ENCODE peak calls at places on chromosome 19, in seven cellular contexts. G is NCI-H1436, C is body of pancreas, D is iris pigment epithelial cell, W is MV-4-11, N is immature natural killer cell, M is tibial nerve. K is an unnamed sample.

GRCh38 chr19:6528544-6529121 is 2.2 kb upstream of the TNFSF9 start:
- DNase-seq in D (no peak), G (no peak), C (no peak), M (peak), W (peak), N (no peak), K (peak)

GRCh38 chr19:48746120-48746519 is 589 bp downstream of the IZUMO1 start:
- DNase-seq in M (no peak), G (no peak), W (no peak), D (no peak), N (no peak), C (no peak), K (no peak)

GRCh38 chr19:52703917-52704316 is 30.9 kb downstream of the ZNF611 start:
- DNase-seq in C (no peak), D (no peak), M (no peak), N (no peak), G (no peak), W (no peak), K (no peak)

GRCh38 chr19:17724655-17725054 is 5.4 kb downstream of the MAP1S start:
- DNase-seq in D (no peak), M (no peak), N (no peak), C (no peak), W (no peak), G (no peak), K (no peak)

GRCh38 chr19:33722456-33723239 is 74.0 kb upstream of the KCTD15 start:
- DNase-seq in N (no peak), C (no peak), D (no peak), M (no peak), W (no peak), G (no peak), K (no peak)

GRCh38 chr19:55492362-55492944 is 4.2 kb downstream of the SSC5D start:
- DNase-seq in D (no peak), C (no peak), G (peak), N (no peak), W (no peak), M (no peak), K (peak)

GRCh38 chr19:55491546-55492360 is 3.5 kb downstream of the SSC5D start:
- DNase-seq in M (no peak), N (no peak), C (no peak), W (no peak), G (no peak), D (no peak), K (no peak)

GRCh38 chr19:33282036-33282686 is 20.2 kb downstream of the CEBPA start:
- DNase-seq in C (no peak), W (peak), M (no peak), D (no peak), G (no peak), N (no peak), K (no peak)

GRCh38 chr19:36169084-36169760 is 17.0 kb upstream of the COX7A1 start:
- DNase-seq in W (no peak), C (no peak), G (peak), M (no peak), D (no peak), N (no peak), K (no peak)

GRCh38 chr19:56155124-56155687 is 14.1 kb downstream of the ZNF444 start:
- DNase-seq in G (no peak), D (no peak), M (no peak), N (no peak), W (no peak), C (peak), K (no peak)

GRCh38 chr19:49570138-49570856 is 10.1 kb downstream of the NOSIP start:
- DNase-seq in N (peak), M (peak), W (peak), C (peak), G (peak), D (peak), K (peak)

GRCh38 chr19:36136975-36137686 is 2.7 kb upstream of the CAPNS1 start:
- DNase-seq in G (no peak), C (peak), M (no peak), D (peak), W (peak), N (no peak), K (peak)